ENCODE peak calls at places on chromosome 1, in five cellular contexts. X, N, M, H and Y are unnamed samples.

GRCh38 chr1:33050221-33051076 is 13.8 kb upstream of the AK2 start:
- DNase-seq in X (no peak), H (no peak), M (no peak), N (peak), Y (peak)

GRCh38 chr1:112308716-112309115 is 87.3 kb upstream of the CTTNBP2NL start:
- DNase-seq in X (no peak), M (no peak), H (no peak), N (no peak), Y (no peak)

GRCh38 chr1:18927654-18928272 is 25.4 kb upstream of the ALDH4A1 start:
- DNase-seq in N (peak), X (no peak), M (peak), H (no peak), Y (no peak)

GRCh38 chr1:169368406-169368769 is 393 bp downstream of the BLZF1 start:
- DNase-seq in N (peak), H (peak), X (no peak), M (peak), Y (peak)

GRCh38 chr1:45891087-45891486 is 87.7 kb downstream of the MAST2 start:
- DNase-seq in M (no peak), X (no peak), N (no peak), H (no peak), Y (no peak)

GRCh38 chr1:41640756-41641482 is 156.4 kb upstream of the EDN2 start:
- DNase-seq in N (no peak), H (peak), M (no peak), X (no peak), Y (no peak)

GRCh38 chr1:114828251-114828650 is 26.4 kb upstream of the SYCP1 start:
- DNase-seq in X (no peak), M (no peak), H (no peak), N (peak), Y (peak)

GRCh38 chr1:37641059-37641458 is 6.4 kb upstream of the RSPO1 start:
- DNase-seq in H (no peak), N (no peak), X (no peak), M (no peak), Y (no peak)

GRCh38 chr1:5926686-5927435 is 65.4 kb downstream of the NPHP4 start:
- DNase-seq in X (no peak), M (no peak), N (no peak), H (no peak), Y (no peak)

GRCh38 chr1:18597159-18598042 is 33.2 kb upstream of the PAX7 start:
- DNase-seq in M (peak), N (peak), X (peak), H (peak), Y (peak)

GRCh38 chr1:111290640-111291039 is at the start of gene CHIA:
- DNase-seq in X (no peak), N (no peak), H (no peak), M (no peak), Y (no peak)

GRCh38 chr1:174815036-174815435 is 184.7 kb upstream of the CACYBP start:
- DNase-seq in H (no peak), N (peak), M (no peak), X (no peak), Y (peak)

GRCh38 chr1:161840363-161840762 is 74.2 kb downstream of the ATF6 start:
- DNase-seq in H (no peak), M (no peak), N (no peak), X (no peak), Y (no peak)

GRCh38 chr1:183227963-183228649 is 42.0 kb downstream of the LAMC2 start:
- DNase-seq in N (peak), M (peak), X (peak), H (no peak), Y (peak)

GRCh38 chr1:240936911-240937668 is 325.1 kb upstream of the GREM2 start:
- DNase-seq in M (no peak), H (no peak), X (no peak), N (no peak), Y (no peak)

GRCh38 chr1:7810395-7810794 is 26.3 kb downstream of the PER3 start:
- DNase-seq in X (peak), N (peak), M (no peak), H (no peak), Y (peak)

GRCh38 chr1:15509586-15509985 is 14.4 kb downstream of the CASP9 start:
- DNase-seq in X (no peak), H (no peak), M (no peak), N (no peak), Y (no peak)

GRCh38 chr1:45584351-45585109 is 689 bp downstream of the NASP start:
- DNase-seq in X (peak), N (peak), H (peak), M (peak), Y (peak)

GRCh38 chr1:54728027-54728426 is 12.4 kb downstream of the TTC4 start:
- DNase-seq in N (no peak), X (no peak), M (no peak), H (no peak), Y (no peak)

GRCh38 chr1:171142081-171142450 is 43.0 kb upstream of the FMO2 start:
- DNase-seq in N (no peak), M (no peak), X (no peak), H (no peak), Y (no peak)

GRCh38 chr1:86339421-86339820 is 56.7 kb downstream of the ODF2L start:
- DNase-seq in M (no peak), X (no peak), N (no peak), H (no peak), Y (no peak)

GRCh38 chr1:28437924-28438699 is 67.7 kb upstream of the RCC1 start:
- DNase-seq in X (no peak), H (peak), M (no peak), N (peak), Y (peak)

GRCh38 chr1:17184161-17184665 is 20.7 kb upstream of the PADI1 start:
- DNase-seq in H (no peak), X (no peak), M (no peak), N (no peak), Y (no peak)

GRCh38 chr1:209248649-209249279 is 334.8 kb upstream of the CAMK1G start:
- DNase-seq in M (peak), H (no peak), X (peak), N (peak), Y (peak)

GRCh38 chr1:114094675-114095074 is 59.0 kb downstream of the SYT6 start:
- DNase-seq in H (no peak), M (no peak), X (no peak), N (no peak), Y (no peak)

GRCh38 chr1:39564340-39564739 is 12.2 kb downstream of the PABPC4 start:
- DNase-seq in N (no peak), H (no peak), M (no peak), X (no peak), Y (no peak)

GRCh38 chr1:15807121-15807520 is 328 bp downstream of the UQCRHL start:
- DNase-seq in H (no peak), M (no peak), X (no peak), N (no peak), Y (no peak)

GRCh38 chr1:56577859-56578663 is 1.3 kb downstream of the PLPP3 start:
- DNase-seq in M (no peak), N (peak), H (peak), X (no peak), Y (peak)

GRCh38 chr1:206797534-206798383 is 25.5 kb upstream of the IL10 start:
- DNase-seq in M (peak), N (peak), H (no peak), X (no peak), Y (no peak)

GRCh38 chr1:248696261-248696660 is 6.3 kb downstream of the OR14I1 start:
- DNase-seq in H (no peak), M (no peak), N (peak), X (no peak), Y (peak)

GRCh38 chr1:213761845-213762407 is 225.8 kb upstream of the PROX1 start:
- DNase-seq in M (peak), N (peak), H (no peak), X (no peak), Y (peak)

GRCh38 chr1:29875557-29876028 is 639.3 kb downstream of the PTPRU start:
- DNase-seq in H (no peak), M (no peak), X (no peak), N (no peak), Y (no peak)

GRCh38 chr1:15345711-15346355 is 63.9 kb upstream of the EFHD2 start:
- DNase-seq in X (peak), H (peak), M (peak), N (peak), Y (no peak)

GRCh38 chr1:162321809-162322422 is 54.7 kb downstream of the SPATA46 start:
- DNase-seq in N (no peak), M (no peak), H (no peak), X (no peak), Y (no peak)

GRCh38 chr1:118963138-118963455 is 25.0 kb downstream of the TBX15 start:
- DNase-seq in M (no peak), N (no peak), H (no peak), X (no peak), Y (no peak)

GRCh38 chr1:107529511-107530149 is 388.8 kb downstream of the NTNG1 start:
- DNase-seq in X (no peak), N (peak), H (no peak), M (no peak), Y (peak)

GRCh38 chr1:97245682-97246081 is 524.1 kb downstream of the PTBP2 start:
- DNase-seq in H (no peak), X (no peak), N (no peak), M (no peak), Y (no peak)